ENCODE peak calls at places on chromosomes 7 and 10, in six cellular contexts. Y, U, N, S, Q and I are unnamed samples.

GRCh38 chr7:147903871-147904576 is 686.5 kb upstream of the C7orf33 start:
- ATAC-seq in S (no peak), N (no peak), Y (no peak), U (no peak), Q (no peak), I (no peak)

GRCh38 chr10:97025613-97026242 is 160.0 kb downstream of the SLIT1 start:
- ATAC-seq in U (peak), N (no peak), Q (peak), S (peak), Y (peak), I (peak)

GRCh38 chr10:17144757-17145156 is 15.1 kb upstream of the CUBN start:
- ATAC-seq in Q (no peak), S (peak), U (no peak), N (no peak), Y (no peak), I (no peak)

GRCh38 chr10:77451886-77452285 is 185.7 kb downstream of the KCNMA1 start:
- ATAC-seq in S (no peak), U (no peak), N (no peak), Q (no peak), Y (no peak), I (no peak)

GRCh38 chr7:70778585-70778984 is 353.4 kb upstream of the GALNT17 start:
- ATAC-seq in N (no peak), S (no peak), Q (no peak), Y (no peak), U (no peak), I (no peak)

GRCh38 chr10:44873156-44873555 is 38.0 kb upstream of the TMEM72 start:
- ATAC-seq in N (no peak), Q (no peak), Y (no peak), S (no peak), U (no peak), I (no peak)

GRCh38 chr10:59892697-59893096 is 13.7 kb downstream of the CCDC6 start:
- ATAC-seq in Y (no peak), S (no peak), U (peak), Q (no peak), N (no peak), I (no peak)

GRCh38 chr7:28408974-28409715 is 3.2 kb upstream of the CREB5 start:
- ATAC-seq in Q (peak), Y (peak), U (peak), N (peak), S (peak), I (peak)

GRCh38 chr10:22318772-22319171 is 2.1 kb upstream of the BMI1 start:
- ATAC-seq in S (no peak), N (no peak), U (no peak), Q (no peak), Y (no peak), I (no peak)

GRCh38 chr7:108001759-108002725 is 919 bp downstream of the LAMB1 start:
- ATAC-seq in N (peak), U (peak), Q (peak), S (no peak), Y (peak), I (peak)

GRCh38 chr10:71489077-71489476 is 92.4 kb downstream of the CDH23 start:
- ATAC-seq in U (no peak), S (no peak), Y (no peak), Q (no peak), N (no peak), I (no peak)

GRCh38 chr10:73772280-73773151 is 9.3 kb upstream of the CHCHD1 start:
- ATAC-seq in U (peak), Q (peak), Y (peak), N (peak), S (peak), I (peak)

GRCh38 chr10:65753532-65753931 is 1172.3 kb upstream of the LRRTM3 start:
- ATAC-seq in N (no peak), Q (no peak), S (no peak), U (no peak), Y (no peak), I (no peak)

GRCh38 chr10:99329238-99329890 is at the start of gene CNNM1:
- ATAC-seq in N (no peak), U (no peak), S (no peak), Y (no peak), Q (peak), I (peak)

GRCh38 chr10:120437541-120437940 is 19.5 kb upstream of the PLPP4 start:
- ATAC-seq in U (no peak), Y (no peak), Q (no peak), S (no peak), N (no peak), I (no peak)

GRCh38 chr10:130542761-130543160 is 406.6 kb downstream of the GLRX3 start:
- ATAC-seq in Q (no peak), S (no peak), N (no peak), Y (no peak), U (no peak), I (no peak)

GRCh38 chr10:103153302-103153759 is 39.7 kb downstream of the NT5C2 start:
- ATAC-seq in S (no peak), Q (peak), Y (no peak), N (no peak), U (no peak), I (no peak)

DNA sequence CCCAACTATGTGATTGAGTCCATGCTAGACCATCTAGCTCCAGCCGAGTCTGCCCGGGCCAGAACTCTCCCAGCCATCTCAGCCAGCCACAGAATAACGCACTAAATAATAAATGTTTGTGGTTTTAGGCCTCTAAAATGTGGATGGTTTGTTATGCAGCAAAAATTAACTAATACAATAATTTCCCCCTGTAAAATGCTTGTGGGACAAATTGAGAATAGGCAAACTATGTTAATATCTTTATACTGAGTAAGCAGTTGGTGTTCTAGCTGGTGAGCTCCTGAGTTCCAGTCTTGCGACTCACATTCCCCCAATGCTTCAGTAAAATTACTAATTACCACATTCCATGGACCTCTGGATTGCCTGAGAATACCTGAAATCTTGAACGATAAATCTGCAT is 316.8 kb upstream of the NFE2L3 start:
- ATAC-seq in Y (no peak), U (no peak), Q (no peak), N (no peak), S (no peak), I (no peak)
- H3K27ac ChIP-seq in Y (no peak), U (no peak), Q (no peak), N (no peak), S (no peak), I (no peak)

DNA sequence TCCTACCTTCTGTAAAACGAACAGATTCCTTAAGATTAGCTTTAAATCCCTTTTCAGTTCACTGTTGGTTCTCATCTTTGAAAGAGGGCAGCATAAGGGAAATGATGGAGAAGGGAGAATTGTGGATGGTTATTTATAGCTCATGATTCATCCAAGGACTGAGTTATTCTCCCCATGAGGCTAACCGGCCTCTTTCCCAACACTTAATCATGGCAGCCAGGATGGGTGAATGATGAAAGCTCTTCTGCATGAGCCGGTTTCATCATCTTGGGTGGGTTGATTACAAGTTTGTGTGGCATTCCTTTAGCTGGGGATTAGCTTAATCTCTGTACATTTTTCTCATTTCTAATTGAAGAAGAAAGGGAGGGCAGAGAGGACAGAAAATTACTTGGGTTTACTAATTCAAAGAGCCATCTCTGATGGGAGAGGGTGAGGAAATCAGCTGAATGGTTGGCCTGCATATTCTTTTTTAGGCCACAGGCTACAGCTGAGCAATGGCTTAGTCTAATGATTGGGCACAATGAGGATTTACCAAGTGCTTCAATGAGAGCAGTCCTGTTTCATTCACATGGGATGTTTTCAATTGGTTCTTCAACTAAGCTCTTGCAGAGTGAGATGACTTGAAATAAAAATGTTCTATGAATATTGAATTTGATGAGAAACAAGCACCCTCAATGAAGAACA is 250.0 kb downstream of the BMPER start:
- ATAC-seq in Y (no peak), U (no peak), Q (no peak), N (no peak), S (no peak), I (peak)
- TF ChIP-seq POLR2AphosphoS5 in Y (no peak), U (no peak), Q (no peak), N (peak), S (no peak), I (peak)

DNA sequence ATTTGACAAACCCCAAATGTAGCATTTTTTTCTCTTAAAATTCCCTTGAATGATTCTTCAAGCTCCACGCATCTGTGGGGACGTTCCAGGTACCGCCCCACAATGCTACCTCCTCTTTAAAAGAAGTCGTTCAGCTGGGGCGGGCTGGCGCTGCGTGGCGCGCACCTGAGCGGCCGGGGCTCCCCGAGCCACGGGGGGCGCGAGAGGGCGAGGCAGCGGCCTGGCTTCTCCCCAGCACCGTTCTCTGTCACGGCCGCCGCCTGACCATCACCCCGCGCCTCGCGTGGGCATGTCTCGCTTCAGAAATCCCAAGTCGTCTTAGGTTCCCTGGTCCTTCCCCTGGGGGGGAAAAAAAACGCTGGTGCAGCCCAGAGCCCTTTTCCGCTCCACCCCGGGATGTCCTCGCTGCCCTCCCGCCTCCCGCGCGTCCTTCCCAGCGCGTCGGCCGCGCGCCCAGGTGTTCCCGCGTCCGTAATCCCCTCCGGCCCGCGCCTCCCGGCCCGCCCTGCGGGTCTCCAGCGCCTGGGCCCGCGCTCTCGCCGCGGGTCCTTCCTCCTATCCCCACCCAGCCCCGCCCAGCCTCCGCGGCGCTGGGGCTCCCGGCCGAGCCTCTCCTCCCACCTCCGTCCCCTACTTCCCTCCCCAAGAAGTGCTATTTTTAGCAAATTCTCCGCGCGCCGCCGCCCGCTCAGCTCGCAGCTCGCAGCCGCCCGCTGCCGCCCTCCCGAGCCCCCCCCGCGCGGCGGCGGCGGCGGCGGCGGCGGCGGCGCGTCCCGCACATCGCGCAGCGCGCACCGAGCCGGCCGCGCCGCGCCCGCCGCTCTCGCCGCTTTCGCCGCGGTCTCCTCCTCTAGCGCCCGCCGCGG is 58.8 kb upstream of the PRPS1L1 start:
- ATAC-seq in Y (peak), N (no peak), Q (peak), S (no peak), U (peak), I (peak)
- TF ChIP-seq POLR2A in Y (no peak), N (no peak), Q (no peak), S (no peak), U (no peak), I (no peak)

DNA sequence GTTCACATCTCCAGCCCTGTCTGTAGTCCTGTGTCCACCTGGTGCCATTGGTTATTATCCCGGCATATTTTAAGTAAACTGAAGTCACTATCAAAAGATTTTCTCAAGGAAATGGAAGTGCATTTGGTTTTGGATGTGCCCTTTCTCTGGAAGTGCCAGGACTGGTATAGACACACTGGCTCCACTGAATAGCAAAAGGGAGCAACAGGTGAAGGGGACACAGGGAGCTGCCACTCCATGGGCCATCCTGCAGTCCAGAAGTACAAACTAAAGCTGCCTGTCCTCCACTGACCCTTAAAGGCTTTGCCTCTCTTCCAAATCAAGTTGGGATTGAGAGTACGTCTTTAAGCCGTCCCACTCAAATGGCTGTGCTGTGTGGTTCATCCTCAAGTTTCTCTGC is 62.7 kb downstream of the NOC3L start:
- ATAC-seq in Q (no peak), N (no peak), S (no peak), U (no peak), Y (no peak), I (no peak)
- H3K27ac ChIP-seq in Q (no peak), N (no peak), S (no peak), U (no peak), Y (no peak), I (no peak)

GRCh38 chr7:85004402-85004801 is 182.5 kb downstream of the SEMA3D start:
- ATAC-seq in Y (no peak), U (no peak), Q (no peak), N (no peak), S (no peak), I (no peak)
- TF ChIP-seq POLR2AphosphoS5 in Y (no peak), U (no peak), Q (no peak), N (no peak), S (no peak), I (no peak)

GRCh38 chr10:6168059-6168458 is 34.7 kb upstream of the PFKFB3 start:
- ATAC-seq in Y (no peak), U (no peak), Q (no peak), S (no peak), N (no peak), I (no peak)
- TF ChIP-seq POLR2A in Y (no peak), U (no peak), Q (no peak), S (no peak), N (no peak), I (no peak)

GRCh38 chr10:95280637-95281036 is 10.2 kb downstream of the PDLIM1 start:
- ATAC-seq in Y (no peak), S (no peak), U (no peak), Q (peak), N (no peak), I (no peak)
- H3K27ac ChIP-seq in Y (no peak), S (no peak), U (no peak), Q (peak), N (peak), I (peak)

DNA sequence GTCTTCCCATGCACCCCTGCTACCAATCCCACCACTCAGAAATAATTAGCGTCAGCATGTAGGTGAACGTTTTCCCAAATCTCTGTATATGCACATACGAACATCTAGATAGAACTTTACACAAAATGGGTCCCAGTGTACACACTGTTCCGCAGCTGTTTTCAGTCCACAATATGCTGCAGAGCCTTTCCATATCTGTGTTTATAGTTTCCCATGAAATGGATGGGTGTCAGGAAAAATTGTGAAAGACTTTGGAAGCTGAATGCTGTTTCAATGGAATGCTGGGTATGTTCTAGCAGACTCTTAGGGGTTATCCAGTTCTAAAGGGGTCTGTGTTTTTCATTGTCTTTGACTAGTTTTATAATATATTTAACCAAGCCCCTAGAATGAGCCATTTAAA is 13.8 kb downstream of the GRK5 start:
- ATAC-seq in Q (no peak), N (no peak), Y (no peak), U (no peak), S (no peak), I (peak)
- TF ChIP-seq POLR2AphosphoS5 in Q (no peak), N (peak), Y (no peak), U (no peak), S (no peak), I (peak)